ENCODE peak calls at places on chromosomes 6 and 20, in seven cellular contexts. Q is NCI-H1417; L is stimulated activated CD4-positive, alpha-beta T cell treated with anti-CD3 and anti-CD28 coated beads, TNF-alpha, amount 100 ng/mL, for 24 hours; T is stimulated activated CD8-positive, alpha-beta memory T cell treated with anti-CD3 and anti-CD28 coated beads, Interleukin-15, amount 100 ng/mL, for 4 hours; S is OCI-M1; P is heart right ventricle; A is T-helper 1 cell. N is an unnamed sample.
A peak's percentile ranks its signal among the peaks of the same experiment; 100 is the strongest.

GRCh38 chr20:25227317-25227831 is 20.5 kb upstream of the PYGB start:
- DNase-seq in P (peak; percentile 71), T (no peak), A (no peak), L (no peak), Q (no peak), S (peak; percentile 39), N (peak; percentile 33)

GRCh38 chr6:159955945-159956361 is 12.9 kb upstream of the IGF2R start:
- DNase-seq in T (no peak), S (no peak), L (no peak), Q (no peak), P (no peak), A (no peak), N (no peak)

GRCh38 chr6:137412562-137412961 is 81.6 kb downstream of the OLIG3 start:
- DNase-seq in T (no peak), S (no peak), L (no peak), P (no peak), Q (peak; percentile 41), A (no peak), N (no peak)

GRCh38 chr6:110520188-110520956 is 44.0 kb upstream of the SLC22A16 start:
- DNase-seq in L (no peak), P (no peak), Q (peak; percentile 84), A (no peak), T (no peak), S (no peak), N (no peak)

GRCh38 chr6:137954253-137954652 is 87.2 kb downstream of the TNFAIP3 start:
- DNase-seq in T (no peak), A (no peak), Q (no peak), S (no peak), P (no peak), L (no peak), N (no peak)

GRCh38 chr20:17663040-17663399 is 19.0 kb downstream of the RRBP1 start:
- DNase-seq in T (no peak), P (no peak), Q (no peak), L (no peak), S (no peak), A (no peak), N (no peak)

GRCh38 chr6:109381007-109381746 is 1.1 kb downstream of the CD164 start:
- DNase-seq in A (peak; percentile 2), S (peak; percentile 76), P (no peak), Q (peak; percentile 81), T (no peak), L (no peak), N (peak; percentile 14)

GRCh38 chr6:155259202-155259601 is 4.6 kb upstream of the CLDN20 start:
- DNase-seq in T (no peak), L (no peak), Q (no peak), S (no peak), P (no peak), A (no peak), N (no peak)

GRCh38 chr6:40526036-40526435 is 61.1 kb downstream of the LRFN2 start:
- DNase-seq in T (no peak), Q (no peak), L (no peak), A (no peak), S (no peak), P (no peak), N (no peak)

GRCh38 chr6:137353346-137353745 is 134.2 kb upstream of the IFNGR1 start:
- DNase-seq in S (no peak), Q (no peak), T (no peak), L (no peak), P (no peak), A (no peak), N (no peak)

GRCh38 chr6:69887026-69887425 is 20.7 kb downstream of the COL19A1 start:
- DNase-seq in A (no peak), L (no peak), S (no peak), P (no peak), Q (no peak), T (no peak), N (no peak)

GRCh38 chr6:144263786-144264185 is 21.3 kb upstream of the UTRN start:
- DNase-seq in A (no peak), T (no peak), P (no peak), S (no peak), Q (no peak), L (no peak), N (no peak)

GRCh38 chr6:4355241-4355640 is 219.9 kb upstream of the ECI2 start:
- DNase-seq in A (no peak), Q (no peak), T (no peak), L (no peak), P (no peak), S (no peak), N (no peak)

GRCh38 chr6:89081129-89081422 is 525 bp downstream of the PNRC1 start:
- DNase-seq in T (no peak), A (no peak), P (no peak), S (peak; percentile 72), L (no peak), Q (no peak), N (no peak)

GRCh38 chr6:139763468-139764214 is 389.2 kb upstream of the CITED2 start:
- DNase-seq in S (no peak), T (no peak), L (no peak), Q (no peak), P (no peak), A (no peak), N (no peak)

GRCh38 chr20:8421981-8422380 is 289.9 kb downstream of the PLCB1 start:
- DNase-seq in S (no peak), A (no peak), L (no peak), P (no peak), Q (no peak), T (no peak), N (no peak)

GRCh38 chr20:56373942-56374341 is 15.2 kb downstream of the FAM210B start:
- DNase-seq in L (no peak), A (no peak), P (no peak), S (peak; percentile 82), Q (no peak), T (no peak), N (no peak)

GRCh38 chr6:28789553-28790083 is 134.2 kb downstream of the TRIM27 start:
- DNase-seq in Q (peak; percentile 7), T (no peak), L (peak; percentile 47), P (no peak), S (peak; percentile 96), A (no peak), N (no peak)

GRCh38 chr6:70673601-70674000 is 5.9 kb downstream of the SMAP1 start:
- DNase-seq in Q (no peak), P (no peak), L (no peak), S (peak; percentile 63), A (no peak), T (no peak), N (no peak)

GRCh38 chr6:73129653-73130443 is 95.4 kb downstream of the KHDC1L start:
- DNase-seq in P (peak; percentile 59), T (peak; percentile 48), A (peak; percentile 71), L (peak; percentile 80), S (peak; percentile 90), Q (peak; percentile 78), N (peak; percentile 55)

GRCh38 chr6:32819729-32820128 is 2.9 kb upstream of the HLA-DOB start:
- DNase-seq in T (no peak), Q (no peak), A (no peak), P (no peak), L (no peak), S (peak; percentile 34), N (no peak)

GRCh38 chr6:149834513-149835481 is 29.4 kb downstream of the LRP11 start:
- DNase-seq in Q (peak; percentile 87), T (peak; percentile 40), A (peak; percentile 71), S (peak; percentile 91), P (peak; percentile 54), L (peak; percentile 53), N (peak; percentile 34)

GRCh38 chr20:23841693-23842092 is 15.2 kb upstream of the CST2 start:
- DNase-seq in P (no peak), L (no peak), T (no peak), S (no peak), A (no peak), Q (no peak), N (no peak)